ENCODE peak calls at places on chromosomes 16 and 17, in four cellular contexts. One of them, this sample, is unnamed.

GRCh38 chr16:89050119-89050867 is 43.4 kb upstream of the ACSF3 start:
- DNase-seq in occipital lobe: no peak
- DNase-seq in NCI-H748 treated with DMSO at 0.1 percent for 48 hours: no peak
- DNase-seq in stimulated activated CD8-positive, alpha-beta memory T cell treated with anti-CD3 and anti-CD28 coated beads, Interleukin-4, amount 100 ng/mL, for 1 hour: no peak
- DNase-seq in this sample: peak; percentile 41

GRCh38 chr17:60110586-60110985 is 31.9 kb upstream of the HEATR6 start:
- DNase-seq in occipital lobe: no peak
- DNase-seq in NCI-H748 treated with DMSO at 0.1 percent for 48 hours: no peak
- DNase-seq in stimulated activated CD8-positive, alpha-beta memory T cell treated with anti-CD3 and anti-CD28 coated beads, Interleukin-4, amount 100 ng/mL, for 1 hour: no peak
- DNase-seq in this sample: no peak

GRCh38 chr17:47715669-47716325 is 17.2 kb upstream of the TBX21 start:
- DNase-seq in occipital lobe: no peak
- DNase-seq in NCI-H748 treated with DMSO at 0.1 percent for 48 hours: no peak
- DNase-seq in stimulated activated CD8-positive, alpha-beta memory T cell treated with anti-CD3 and anti-CD28 coated beads, Interleukin-4, amount 100 ng/mL, for 1 hour: no peak
- DNase-seq in this sample: no peak

GRCh38 chr17:35786941-35787432 is 8.5 kb downstream of the MMP28 start:
- DNase-seq in occipital lobe: no peak
- DNase-seq in NCI-H748 treated with DMSO at 0.1 percent for 48 hours: no peak
- DNase-seq in stimulated activated CD8-positive, alpha-beta memory T cell treated with anti-CD3 and anti-CD28 coated beads, Interleukin-4, amount 100 ng/mL, for 1 hour: no peak
- DNase-seq in this sample: no peak

GRCh38 chr17:67032382-67032781 is 12.0 kb upstream of the CACNG1 start:
- DNase-seq in occipital lobe: no peak
- DNase-seq in NCI-H748 treated with DMSO at 0.1 percent for 48 hours: no peak
- DNase-seq in stimulated activated CD8-positive, alpha-beta memory T cell treated with anti-CD3 and anti-CD28 coated beads, Interleukin-4, amount 100 ng/mL, for 1 hour: no peak
- DNase-seq in this sample: no peak

GRCh38 chr17:13088666-13089065 is 70.8 kb upstream of the ELAC2 start:
- DNase-seq in occipital lobe: no peak
- DNase-seq in NCI-H748 treated with DMSO at 0.1 percent for 48 hours: no peak
- DNase-seq in stimulated activated CD8-positive, alpha-beta memory T cell treated with anti-CD3 and anti-CD28 coated beads, Interleukin-4, amount 100 ng/mL, for 1 hour: no peak
- DNase-seq in this sample: no peak

GRCh38 chr17:7888184-7888920 is at the start of gene CHD3:
- DNase-seq in occipital lobe: peak; percentile 11
- DNase-seq in NCI-H748 treated with DMSO at 0.1 percent for 48 hours: peak; percentile 54
- DNase-seq in stimulated activated CD8-positive, alpha-beta memory T cell treated with anti-CD3 and anti-CD28 coated beads, Interleukin-4, amount 100 ng/mL, for 1 hour: peak; percentile 2
- DNase-seq in this sample: no peak

GRCh38 chr17:70654706-70655105 is 485.4 kb downstream of the KCNJ2 start:
- DNase-seq in occipital lobe: peak; percentile 32
- DNase-seq in NCI-H748 treated with DMSO at 0.1 percent for 48 hours: no peak
- DNase-seq in stimulated activated CD8-positive, alpha-beta memory T cell treated with anti-CD3 and anti-CD28 coated beads, Interleukin-4, amount 100 ng/mL, for 1 hour: no peak
- DNase-seq in this sample: no peak

GRCh38 chr16:27189335-27189972 is 13.9 kb upstream of the KDM8 start:
- DNase-seq in occipital lobe: no peak
- DNase-seq in NCI-H748 treated with DMSO at 0.1 percent for 48 hours: no peak
- DNase-seq in stimulated activated CD8-positive, alpha-beta memory T cell treated with anti-CD3 and anti-CD28 coated beads, Interleukin-4, amount 100 ng/mL, for 1 hour: no peak
- DNase-seq in this sample: no peak

GRCh38 chr17:78417531-78417909 is 39.1 kb downstream of the PGS1 start:
- DNase-seq in occipital lobe: no peak
- DNase-seq in NCI-H748 treated with DMSO at 0.1 percent for 48 hours: no peak
- DNase-seq in stimulated activated CD8-positive, alpha-beta memory T cell treated with anti-CD3 and anti-CD28 coated beads, Interleukin-4, amount 100 ng/mL, for 1 hour: no peak
- DNase-seq in this sample: no peak

GRCh38 chr16:48180868-48181480 is 25.2 kb upstream of the ABCC12 start:
- DNase-seq in occipital lobe: no peak
- DNase-seq in NCI-H748 treated with DMSO at 0.1 percent for 48 hours: no peak
- DNase-seq in stimulated activated CD8-positive, alpha-beta memory T cell treated with anti-CD3 and anti-CD28 coated beads, Interleukin-4, amount 100 ng/mL, for 1 hour: no peak
- DNase-seq in this sample: no peak

GRCh38 chr17:41782142-41782541 is 4.4 kb downstream of the JUP start:
- DNase-seq in occipital lobe: no peak
- DNase-seq in NCI-H748 treated with DMSO at 0.1 percent for 48 hours: no peak
- DNase-seq in stimulated activated CD8-positive, alpha-beta memory T cell treated with anti-CD3 and anti-CD28 coated beads, Interleukin-4, amount 100 ng/mL, for 1 hour: no peak
- DNase-seq in this sample: no peak

GRCh38 chr17:21394265-21394664 is 18.1 kb downstream of the KCNJ12 start:
- DNase-seq in occipital lobe: no peak
- DNase-seq in NCI-H748 treated with DMSO at 0.1 percent for 48 hours: no peak
- DNase-seq in stimulated activated CD8-positive, alpha-beta memory T cell treated with anti-CD3 and anti-CD28 coated beads, Interleukin-4, amount 100 ng/mL, for 1 hour: no peak
- DNase-seq in this sample: no peak

GRCh38 chr17:10177131-10177920 is 21.1 kb downstream of the GAS7 start:
- DNase-seq in occipital lobe: no peak
- DNase-seq in NCI-H748 treated with DMSO at 0.1 percent for 48 hours: no peak
- DNase-seq in stimulated activated CD8-positive, alpha-beta memory T cell treated with anti-CD3 and anti-CD28 coated beads, Interleukin-4, amount 100 ng/mL, for 1 hour: no peak
- DNase-seq in this sample: no peak

GRCh38 chr17:77637807-77638182 is 320.7 kb upstream of the TNRC6C start:
- DNase-seq in occipital lobe: no peak
- DNase-seq in NCI-H748 treated with DMSO at 0.1 percent for 48 hours: no peak
- DNase-seq in stimulated activated CD8-positive, alpha-beta memory T cell treated with anti-CD3 and anti-CD28 coated beads, Interleukin-4, amount 100 ng/mL, for 1 hour: no peak
- DNase-seq in this sample: no peak

GRCh38 chr17:7631398-7632380 is 1.8 kb downstream of the SHBG start:
- DNase-seq in occipital lobe: no peak
- DNase-seq in NCI-H748 treated with DMSO at 0.1 percent for 48 hours: no peak
- DNase-seq in stimulated activated CD8-positive, alpha-beta memory T cell treated with anti-CD3 and anti-CD28 coated beads, Interleukin-4, amount 100 ng/mL, for 1 hour: no peak
- DNase-seq in this sample: no peak

GRCh38 chr16:3655791-3656490 is 1.4 kb downstream of the DNASE1 start:
- DNase-seq in occipital lobe: no peak
- DNase-seq in NCI-H748 treated with DMSO at 0.1 percent for 48 hours: no peak
- DNase-seq in stimulated activated CD8-positive, alpha-beta memory T cell treated with anti-CD3 and anti-CD28 coated beads, Interleukin-4, amount 100 ng/mL, for 1 hour: no peak
- DNase-seq in this sample: no peak

GRCh38 chr17:60354223-60354622 is 37.7 kb downstream of the USP32 start:
- DNase-seq in occipital lobe: no peak
- DNase-seq in NCI-H748 treated with DMSO at 0.1 percent for 48 hours: no peak
- DNase-seq in stimulated activated CD8-positive, alpha-beta memory T cell treated with anti-CD3 and anti-CD28 coated beads, Interleukin-4, amount 100 ng/mL, for 1 hour: no peak
- DNase-seq in this sample: no peak

GRCh38 chr17:41800601-41801373 is 11.0 kb downstream of the P3H4 start:
- DNase-seq in occipital lobe: no peak
- DNase-seq in NCI-H748 treated with DMSO at 0.1 percent for 48 hours: peak; percentile 42
- DNase-seq in stimulated activated CD8-positive, alpha-beta memory T cell treated with anti-CD3 and anti-CD28 coated beads, Interleukin-4, amount 100 ng/mL, for 1 hour: no peak
- DNase-seq in this sample: no peak

GRCh38 chr17:56148333-56148732 is 4.9 kb upstream of the ANKFN1 start:
- DNase-seq in occipital lobe: no peak
- DNase-seq in NCI-H748 treated with DMSO at 0.1 percent for 48 hours: no peak
- DNase-seq in stimulated activated CD8-positive, alpha-beta memory T cell treated with anti-CD3 and anti-CD28 coated beads, Interleukin-4, amount 100 ng/mL, for 1 hour: no peak
- DNase-seq in this sample: no peak

GRCh38 chr17:77242118-77242800 is 101.5 kb downstream of the SEC14L1 start:
- DNase-seq in occipital lobe: no peak
- DNase-seq in NCI-H748 treated with DMSO at 0.1 percent for 48 hours: no peak
- DNase-seq in stimulated activated CD8-positive, alpha-beta memory T cell treated with anti-CD3 and anti-CD28 coated beads, Interleukin-4, amount 100 ng/mL, for 1 hour: no peak
- DNase-seq in this sample: no peak

GRCh38 chr17:78924481-78925151 is 571 bp downstream of the TIMP2 start:
- DNase-seq in occipital lobe: no peak
- DNase-seq in NCI-H748 treated with DMSO at 0.1 percent for 48 hours: no peak
- DNase-seq in stimulated activated CD8-positive, alpha-beta memory T cell treated with anti-CD3 and anti-CD28 coated beads, Interleukin-4, amount 100 ng/mL, for 1 hour: no peak
- DNase-seq in this sample: no peak

GRCh38 chr17:16106161-16106891 is 106.7 kb downstream of the TTC19 start:
- DNase-seq in occipital lobe: no peak
- DNase-seq in NCI-H748 treated with DMSO at 0.1 percent for 48 hours: no peak
- DNase-seq in stimulated activated CD8-positive, alpha-beta memory T cell treated with anti-CD3 and anti-CD28 coated beads, Interleukin-4, amount 100 ng/mL, for 1 hour: no peak
- DNase-seq in this sample: no peak

GRCh38 chr17:70190959-70191805 is 21.9 kb downstream of the KCNJ2 start:
- DNase-seq in occipital lobe: no peak
- DNase-seq in NCI-H748 treated with DMSO at 0.1 percent for 48 hours: no peak
- DNase-seq in stimulated activated CD8-positive, alpha-beta memory T cell treated with anti-CD3 and anti-CD28 coated beads, Interleukin-4, amount 100 ng/mL, for 1 hour: no peak
- DNase-seq in this sample: no peak

GRCh38 chr17:62781826-62782225 is 26.3 kb downstream of the MARCHF10 start:
- DNase-seq in occipital lobe: no peak
- DNase-seq in NCI-H748 treated with DMSO at 0.1 percent for 48 hours: no peak
- DNase-seq in stimulated activated CD8-positive, alpha-beta memory T cell treated with anti-CD3 and anti-CD28 coated beads, Interleukin-4, amount 100 ng/mL, for 1 hour: no peak
- DNase-seq in this sample: no peak

GRCh38 chr16:69772560-69773254 is 10.6 kb downstream of the WWP2 start:
- DNase-seq in occipital lobe: no peak
- DNase-seq in NCI-H748 treated with DMSO at 0.1 percent for 48 hours: no peak
- DNase-seq in stimulated activated CD8-positive, alpha-beta memory T cell treated with anti-CD3 and anti-CD28 coated beads, Interleukin-4, amount 100 ng/mL, for 1 hour: no peak
- DNase-seq in this sample: no peak

GRCh38 chr17:70072900-70073299 is 2.1 kb upstream of the KCNJ16 start:
- DNase-seq in occipital lobe: no peak
- DNase-seq in NCI-H748 treated with DMSO at 0.1 percent for 48 hours: no peak
- DNase-seq in stimulated activated CD8-positive, alpha-beta memory T cell treated with anti-CD3 and anti-CD28 coated beads, Interleukin-4, amount 100 ng/mL, for 1 hour: no peak
- DNase-seq in this sample: no peak

GRCh38 chr16:46638947-46639925 is 18.1 kb upstream of the SHCBP1 start:
- DNase-seq in occipital lobe: no peak
- DNase-seq in NCI-H748 treated with DMSO at 0.1 percent for 48 hours: no peak
- DNase-seq in stimulated activated CD8-positive, alpha-beta memory T cell treated with anti-CD3 and anti-CD28 coated beads, Interleukin-4, amount 100 ng/mL, for 1 hour: no peak
- DNase-seq in this sample: no peak

GRCh38 chr17:30104575-30105339 is 11.9 kb upstream of the NSRP1 start:
- DNase-seq in occipital lobe: peak; percentile 41
- DNase-seq in NCI-H748 treated with DMSO at 0.1 percent for 48 hours: peak; percentile 98
- DNase-seq in stimulated activated CD8-positive, alpha-beta memory T cell treated with anti-CD3 and anti-CD28 coated beads, Interleukin-4, amount 100 ng/mL, for 1 hour: peak; percentile 42
- DNase-seq in this sample: peak; percentile 75

GRCh38 chr16:75471723-75472634 is 7.5 kb upstream of the TMEM170A start:
- DNase-seq in occipital lobe: peak; percentile 29
- DNase-seq in NCI-H748 treated with DMSO at 0.1 percent for 48 hours: peak; percentile 18
- DNase-seq in stimulated activated CD8-positive, alpha-beta memory T cell treated with anti-CD3 and anti-CD28 coated beads, Interleukin-4, amount 100 ng/mL, for 1 hour: peak; percentile 13
- DNase-seq in this sample: peak; percentile 73

GRCh38 chr16:4825196-4825595 is 21.9 kb downstream of the GLYR1 start:
- DNase-seq in occipital lobe: no peak
- DNase-seq in NCI-H748 treated with DMSO at 0.1 percent for 48 hours: no peak
- DNase-seq in stimulated activated CD8-positive, alpha-beta memory T cell treated with anti-CD3 and anti-CD28 coated beads, Interleukin-4, amount 100 ng/mL, for 1 hour: no peak
- DNase-seq in this sample: no peak